ENCODE peak calls at places on chromosome 19, in seven cellular contexts. V is adipocyte; O is stimulated activated CD8-positive, alpha-beta memory T cell treated with anti-CD3 and anti-CD28 coated beads, Interleukin-4, amount 100 ng/mL, for 1 hour; W is AG09309; J is GM20000; B is tibial nerve; H is AG09319. K is an unnamed sample.

GRCh38 chr19:48541813-48542212 is 10.2 kb upstream of the SULT2B1 start:
- DNase-seq in V (no peak), O (no peak), W (no peak), J (no peak), B (no peak), H (no peak), K (no peak)

GRCh38 chr19:51473009-51473707 is 5.2 kb upstream of the CEACAM18 start:
- DNase-seq in V (peak), O (peak), W (peak), J (peak), B (peak), H (peak), K (peak)

GRCh38 chr19:11797491-11797890 is 832 bp upstream of the ZNF491 start:
- DNase-seq in V (peak), O (peak), W (peak), J (peak), B (peak), H (peak), K (peak)

GRCh38 chr19:39858541-39858940 is 12.4 kb upstream of the FBL start:
- DNase-seq in V (no peak), O (no peak), W (no peak), J (no peak), B (no peak), H (no peak), K (no peak)

GRCh38 chr19:47663435-47663910 is 49.7 kb upstream of the EHD2 start:
- DNase-seq in V (peak), O (no peak), W (peak), J (no peak), B (no peak), H (peak), K (no peak)

GRCh38 chr19:11633223-11633622 is 35.9 kb downstream of the ZNF627 start:
- DNase-seq in V (no peak), O (no peak), W (no peak), J (no peak), B (no peak), H (no peak), K (no peak)

GRCh38 chr19:8005534-8006256 is at the start of gene ELAVL1:
- DNase-seq in V (peak), O (peak), W (peak), J (peak), B (peak), H (peak), K (peak)

GRCh38 chr19:4976412-4977298 is 7.7 kb downstream of the KDM4B start:
- DNase-seq in V (peak), O (no peak), W (peak), J (peak), B (peak), H (peak), K (peak)

GRCh38 chr19:51726049-51726448 is 2.3 kb upstream of the HAS1 start:
- DNase-seq in V (peak), O (no peak), W (peak), J (no peak), B (no peak), H (peak), K (no peak)

GRCh38 chr19:41911889-41912731 is 16.1 kb downstream of the ERFL start:
- DNase-seq in V (no peak), O (no peak), W (no peak), J (no peak), B (no peak), H (no peak), K (no peak)

GRCh38 chr19:4803736-4804695 is 12.5 kb downstream of the FEM1A start:
- DNase-seq in V (peak), O (peak), W (no peak), J (peak), B (no peak), H (no peak), K (peak)